ENCODE peak calls at places on chromosomes 2 and 18, in seven cellular contexts. E is left ventricle myocardium inferior, Z is astrocyte of the spinal cord, J is dorsolateral prefrontal cortex, V is heart left ventricle, Y is foreskin keratinocyte, P is coronary artery. A is an unnamed sample.
A peak's percentile ranks its signal among the peaks of the same experiment; 100 is the strongest.

GRCh38 chr18:78918707-78919106 is 60.9 kb upstream of the SALL3 start:
- DNase-seq in E (no peak), V (no peak), J (no peak), P (no peak), Z (no peak), Y (no peak), A (no peak)

GRCh38 chr2:196088209-196088608 is 19.6 kb upstream of the DNAH7 start:
- DNase-seq in P (no peak), Y (peak; percentile 80), J (no peak), Z (peak; percentile 34), E (no peak), V (peak; percentile 32), A (no peak)

GRCh38 chr2:72263043-72263780 is 115.5 kb upstream of the CYP26B1 start:
- DNase-seq in J (no peak), V (no peak), P (no peak), Z (no peak), E (no peak), Y (no peak), A (no peak)

GRCh38 chr18:37564796-37565137 is 831 bp downstream of the CELF4 start:
- DNase-seq in Z (peak; percentile 38), V (peak; percentile 74), Y (peak; percentile 45), P (no peak), E (peak; percentile 67), J (peak; percentile 58), A (peak; percentile 96)

GRCh38 chr2:196241175-196241574 is 69.8 kb upstream of the STK17B start:
- DNase-seq in P (no peak), Y (no peak), V (no peak), Z (no peak), J (no peak), E (no peak), A (no peak)

GRCh38 chr2:203446071-203446481 is 89.0 kb downstream of the RAPH1 start:
- DNase-seq in E (no peak), P (no peak), J (no peak), Z (peak; percentile 79), V (no peak), Y (peak; percentile 55), A (no peak)

GRCh38 chr18:48959921-48960920 is 9.5 kb upstream of the SMAD7 start:
- DNase-seq in Z (no peak), Y (peak; percentile 50), P (peak; percentile 64), J (no peak), V (no peak), E (no peak), A (no peak)

GRCh38 chr2:33291278-33292013 is 185.0 kb upstream of the RASGRP3 start:
- DNase-seq in P (no peak), J (no peak), Y (no peak), Z (peak; percentile 90), E (no peak), V (no peak), A (no peak)

GRCh38 chr18:80074183-80074582 is 34.9 kb upstream of the ADNP2 start:
- DNase-seq in V (no peak), Y (no peak), J (no peak), E (no peak), Z (no peak), P (no peak), A (no peak)

GRCh38 chr18:48892146-48892855 is 58.5 kb downstream of the SMAD7 start:
- DNase-seq in J (no peak), V (no peak), Z (no peak), Y (peak; percentile 29), P (peak; percentile 56), E (no peak), A (no peak)

GRCh38 chr18:35386600-35387366 is 9.6 kb upstream of the ZNF396 start:
- DNase-seq in Y (peak; percentile 61), P (no peak), V (peak; percentile 69), J (peak; percentile 50), Z (peak; percentile 82), E (peak; percentile 32), A (peak; percentile 61)

GRCh38 chr2:234502285-234502918 is 5.5 kb upstream of the ARL4C start:
- DNase-seq in P (no peak), Y (peak; percentile 85), V (no peak), J (no peak), Z (peak; percentile 85), E (no peak), A (no peak)

GRCh38 chr2:47043142-47043890 is 111.8 kb downstream of the STPG4 start:
- DNase-seq in J (peak; percentile 49), V (peak; percentile 81), E (peak; percentile 61), P (peak; percentile 90), Z (peak; percentile 94), Y (peak; percentile 95), A (no peak)

GRCh38 chr18:68843467-68844089 is 45.7 kb downstream of the CCDC102B start:
- DNase-seq in E (no peak), Y (no peak), J (no peak), V (no peak), Z (peak; percentile 6), P (no peak), A (no peak)

GRCh38 chr2:234950730-234951385 is 959 bp upstream of the SH3BP4 start:
- DNase-seq in E (no peak), Y (peak; percentile 62), Z (peak; percentile 56), J (no peak), P (no peak), V (no peak), A (no peak)

GRCh38 chr2:171958475-171958874 is 36.2 kb downstream of the HAT1 start:
- DNase-seq in P (no peak), E (no peak), Y (peak; percentile 29), Z (peak; percentile 58), V (no peak), J (no peak), A (no peak)

GRCh38 chr18:47382171-47382570 is 130.7 kb upstream of the SKOR2 start:
- DNase-seq in P (no peak), Z (no peak), V (no peak), E (no peak), Y (no peak), J (no peak), A (peak; percentile 27)

GRCh38 chr18:29501952-29502351 is 1325.0 kb upstream of the CDH2 start:
- DNase-seq in J (no peak), Y (peak; percentile 91), V (no peak), Z (peak; percentile 61), E (no peak), P (no peak), A (no peak)

GRCh38 chr2:237194081-237194480 is 108.4 kb downstream of the COPS8 start:
- DNase-seq in P (no peak), E (no peak), Z (no peak), Y (no peak), V (no peak), J (no peak), A (no peak)

GRCh38 chr18:60413944-60414547 is 41.5 kb upstream of the MC4R start:
- DNase-seq in Z (no peak), P (no peak), V (no peak), J (no peak), E (no peak), Y (peak; percentile 26), A (peak; percentile 5)

GRCh38 chr18:60411715-60412114 is 39.1 kb upstream of the MC4R start:
- DNase-seq in Z (no peak), P (no peak), J (no peak), E (no peak), Y (no peak), V (no peak), A (no peak)
- TF ChIP-seq CTCF in Z (peak; percentile 27), P (no peak), J (no peak), E (no peak), Y (peak; percentile 25), V (no peak), A (peak; percentile 18)

GRCh38 chr18:56296381-56296780 is 342.0 kb downstream of the TXNL1 start:
- DNase-seq in J (no peak), E (no peak), Z (no peak), Y (no peak), P (no peak), V (no peak), A (no peak)

GRCh38 chr18:56299740-56300139 is 338.7 kb downstream of the TXNL1 start:
- DNase-seq in Y (no peak), V (no peak), Z (no peak), E (no peak), J (no peak), P (no peak), A (no peak)

GRCh38 chr18:56302161-56302560 is 336.2 kb downstream of the TXNL1 start:
- DNase-seq in Z (no peak), E (no peak), J (no peak), Y (no peak), P (no peak), V (no peak), A (no peak)

GRCh38 chr18:56294484-56295183 is 343.8 kb downstream of the TXNL1 start:
- DNase-seq in Z (no peak), E (no peak), Y (no peak), V (no peak), J (no peak), P (no peak), A (no peak)

GRCh38 chr18:56298935-56299334 is 339.5 kb downstream of the TXNL1 start:
- DNase-seq in E (no peak), P (no peak), J (no peak), Y (peak; percentile 54), Z (peak; percentile 52), V (no peak), A (no peak)
- TF ChIP-seq CTCF in E (no peak), P (no peak), J (no peak), Y (peak; percentile 59), Z (peak; percentile 42), V (no peak), A (no peak)

DNA sequence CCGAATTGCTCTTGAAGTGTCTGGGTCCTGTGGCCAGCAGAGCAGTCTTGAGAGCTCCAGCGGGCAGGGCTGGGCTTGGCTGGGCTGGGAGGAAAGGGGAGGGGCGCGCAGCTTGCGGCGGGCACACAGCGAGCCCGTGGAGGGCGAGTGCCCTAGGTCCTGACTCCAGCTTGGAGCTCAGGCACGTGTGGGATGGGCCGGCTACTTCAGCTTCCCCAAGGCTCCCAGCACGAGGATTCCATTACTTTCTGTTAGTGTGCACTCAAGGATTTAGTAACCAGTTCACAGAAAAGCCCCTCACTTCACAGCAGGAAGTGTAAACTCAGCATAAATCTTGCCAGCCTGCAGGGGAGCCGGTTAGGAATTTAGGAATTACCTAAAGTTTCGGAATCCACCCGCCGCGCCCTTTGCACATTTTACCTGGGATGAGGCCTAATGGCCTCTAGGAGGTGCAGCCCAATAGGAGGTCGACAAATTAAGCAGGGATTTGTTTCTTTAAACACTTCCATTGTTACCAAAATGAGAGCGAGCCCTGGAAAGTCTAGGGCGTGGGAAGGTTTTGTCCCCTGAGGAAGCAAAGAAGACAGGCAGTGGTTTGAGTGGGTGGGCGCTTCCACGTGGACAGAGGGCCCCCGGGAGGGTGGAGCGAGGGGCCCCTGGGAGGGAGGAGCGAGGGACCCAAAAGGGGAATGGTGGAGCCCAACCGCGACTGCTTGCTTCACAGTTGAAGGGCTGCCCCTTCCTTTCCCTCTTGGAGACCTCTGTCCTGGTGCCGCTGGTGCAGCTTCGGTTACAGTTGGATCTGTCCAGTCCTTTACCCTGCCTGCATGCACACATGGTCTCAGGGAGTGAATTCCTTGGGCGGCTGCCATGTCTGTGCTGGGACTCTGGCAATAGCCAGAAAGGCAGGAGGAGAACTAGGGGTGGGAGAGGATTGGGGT is 93.3 kb downstream of the CTAGE1 start:
- DNase-seq in E (peak; percentile 74), J (no peak), Y (no peak), Z (peak; percentile 44), V (peak; percentile 90), P (no peak), A (peak; percentile 72)
- TF ChIP-seq CTCF in E (peak; percentile 52), J (no peak), Y (peak; percentile 66), Z (peak; percentile 21), V (peak; percentile 42), P (no peak), A (peak; percentile 15)

DNA sequence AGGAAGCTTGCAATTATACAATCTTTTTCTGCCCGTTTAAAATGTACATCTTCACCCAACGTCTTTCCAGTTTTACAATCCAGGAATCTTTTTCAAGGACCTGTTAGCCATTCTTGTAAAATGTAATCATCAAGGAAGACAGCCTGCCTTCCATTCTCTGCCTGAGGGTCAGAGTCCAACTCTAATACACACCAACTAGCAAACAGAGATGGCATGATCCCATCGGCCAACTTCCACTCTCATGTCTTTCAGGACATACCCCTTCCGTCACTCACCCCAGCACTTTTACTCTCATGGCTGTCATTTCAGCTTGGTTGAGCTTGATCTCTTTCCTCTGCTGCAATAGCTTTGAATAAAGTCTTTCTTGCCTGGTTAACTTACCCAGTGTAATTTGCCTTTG is 172.5 kb upstream of the NETO1 start:
- DNase-seq in Y (no peak), J (no peak), P (no peak), E (no peak), Z (no peak), V (no peak), A (no peak)
- TF ChIP-seq CTCF in Y (no peak), J (no peak), P (no peak), E (no peak), Z (no peak), V (no peak), A (no peak)

A was measured in nephron progenitor cell.